ENCODE peak calls at places on chromosomes 12 and 14, in six cellular contexts. R is transverse colon, B is left ventricle myocardium inferior, Z is adrenal gland, E is MM.1S, S is suprapubic skin. D is an unnamed sample.

GRCh38 chr12:70849265-70849960 is 71.1 kb downstream of the PTPRR start:
- DNase-seq in R (no peak), B (no peak), Z (no peak), E (peak), S (no peak), D (no peak)

GRCh38 chr14:58133739-58134138 is 18.3 kb downstream of the ARMH4 start:
- DNase-seq in R (no peak), B (no peak), Z (no peak), E (no peak), S (no peak), D (no peak)

GRCh38 chr12:26767116-26767515 is 65.9 kb downstream of the ITPR2 start:
- DNase-seq in R (no peak), B (no peak), Z (no peak), E (peak), S (no peak), D (no peak)

GRCh38 chr12:49533331-49533730 is 5.5 kb upstream of the KCNH3 start:
- DNase-seq in R (no peak), B (no peak), Z (no peak), E (no peak), S (no peak), D (no peak)

GRCh38 chr14:64501326-64502171 is 2.1 kb downstream of the ZBTB25 start:
- DNase-seq in R (peak), B (peak), Z (peak), E (no peak), S (no peak), D (peak)

GRCh38 chr12:129961111-129961510 is 57.3 kb upstream of the TMEM132D start:
- DNase-seq in R (no peak), B (no peak), Z (no peak), E (no peak), S (no peak), D (no peak)

GRCh38 chr12:118292836-118293235 is 79.9 kb downstream of the TAOK3 start:
- DNase-seq in R (no peak), B (no peak), Z (no peak), E (no peak), S (no peak), D (no peak)

GRCh38 chr12:111274820-111275219 is 94.1 kb downstream of the PHETA1 start:
- DNase-seq in R (no peak), B (no peak), Z (no peak), E (no peak), S (no peak), D (no peak)

GRCh38 chr12:45708363-45708762 is 21.1 kb upstream of the ARID2 start:
- DNase-seq in R (no peak), B (no peak), Z (no peak), E (no peak), S (no peak), D (no peak)

GRCh38 chr12:84822541-84822940 is 90.1 kb downstream of the SLC6A15 start:
- DNase-seq in R (no peak), B (no peak), Z (no peak), E (peak), S (no peak), D (no peak)

GRCh38 chr12:109737631-109738030 is 24.0 kb downstream of the FAM222A start:
- DNase-seq in R (no peak), B (no peak), Z (no peak), E (no peak), S (no peak), D (no peak)

GRCh38 chr14:101737414-101738367 is 23.8 kb upstream of the PPP2R5C start:
- DNase-seq in R (no peak), B (no peak), Z (no peak), E (no peak), S (peak), D (no peak)

GRCh38 chr14:106564058-106564643 is 1037.8 kb downstream of the TMEM121 start:
- DNase-seq in R (peak), B (no peak), Z (no peak), E (peak), S (no peak), D (no peak)

GRCh38 chr14:98819132-98819866 is 452.7 kb downstream of the BCL11B start:
- DNase-seq in R (no peak), B (no peak), Z (no peak), E (no peak), S (no peak), D (no peak)

GRCh38 chr12:124359671-124360581 is 65.0 kb downstream of the RFLNA start:
- DNase-seq in R (peak), B (peak), Z (peak), E (no peak), S (peak), D (no peak)

GRCh38 chr12:92615703-92616102 is 87.1 kb upstream of the PLEKHG7 start:
- DNase-seq in R (no peak), B (no peak), Z (no peak), E (no peak), S (no peak), D (no peak)

GRCh38 chr12:67382206-67382871 is 113.2 kb downstream of the CAND1 start:
- DNase-seq in R (no peak), B (no peak), Z (no peak), E (no peak), S (no peak), D (no peak)

GRCh38 chr14:52793061-52793460 is 1.7 kb upstream of the GNPNAT1 start:
- DNase-seq in R (no peak), B (no peak), Z (no peak), E (no peak), S (no peak), D (no peak)

GRCh38 chr12:103647267-103647666 is 60.2 kb downstream of the STAB2 start:
- DNase-seq in R (no peak), B (no peak), Z (no peak), E (no peak), S (no peak), D (no peak)

GRCh38 chr12:108967869-108968540 is 52.9 kb downstream of the SVOP start:
- DNase-seq in R (no peak), B (no peak), Z (no peak), E (peak), S (no peak), D (no peak)

GRCh38 chr12:115404761-115405470 is 720.9 kb upstream of the TBX3 start:
- DNase-seq in R (no peak), B (no peak), Z (no peak), E (no peak), S (no peak), D (no peak)

GRCh38 chr12:31029916-31030562 is 43.6 kb upstream of the DDX11 start:
- DNase-seq in R (no peak), B (peak), Z (peak), E (peak), S (no peak), D (no peak)

GRCh38 chr12:123782997-123783792 is 21.1 kb downstream of the DNAH10 start:
- DNase-seq in R (no peak), B (no peak), Z (no peak), E (no peak), S (no peak), D (no peak)

GRCh38 chr14:81051547-81051946 is 96.1 kb downstream of the TSHR start:
- DNase-seq in R (no peak), B (no peak), Z (no peak), E (no peak), S (no peak), D (no peak)

GRCh38 chr12:43957732-43958131 is 121.9 kb downstream of the TMEM117 start:
- DNase-seq in R (no peak), B (no peak), Z (no peak), E (peak), S (no peak), D (no peak)

GRCh38 chr14:52369305-52369781 is 55.2 kb downstream of the PTGER2 start:
- DNase-seq in R (no peak), B (no peak), Z (no peak), E (no peak), S (no peak), D (no peak)

GRCh38 chr12:85951823-85952222 is 77.7 kb downstream of the NTS start:
- DNase-seq in R (no peak), B (no peak), Z (no peak), E (peak), S (no peak), D (no peak)

GRCh38 chr12:64665506-64665905 is 55.2 kb downstream of the RASSF3 start:
- DNase-seq in R (peak), B (no peak), Z (peak), E (peak), S (peak), D (no peak)

GRCh38 chr12:55063291-55063690 is 43.5 kb downstream of the NEUROD4 start:
- DNase-seq in R (no peak), B (no peak), Z (no peak), E (no peak), S (no peak), D (no peak)

GRCh38 chr14:99602054-99602787 is 1.8 kb downstream of the CCDC85C start:
- DNase-seq in R (peak), B (no peak), Z (no peak), E (no peak), S (no peak), D (no peak)

GRCh38 chr12:2114071-2114470 is 61.3 kb downstream of the CACNA1C start:
- DNase-seq in R (no peak), B (no peak), Z (no peak), E (no peak), S (no peak), D (no peak)

GRCh38 chr14:73059326-73059725 is 992 bp downstream of the RBM25 start:
- DNase-seq in R (no peak), B (no peak), Z (peak), E (no peak), S (no peak), D (no peak)

GRCh38 chr12:127125607-127126259 is 1141.2 kb upstream of the TMEM132C start:
- DNase-seq in R (peak), B (no peak), Z (no peak), E (no peak), S (no peak), D (no peak)

GRCh38 chr14:33435911-33436310 is 497.2 kb downstream of the NPAS3 start:
- DNase-seq in R (no peak), B (no peak), Z (no peak), E (no peak), S (no peak), D (no peak)

GRCh38 chr12:102169922-102170698 is 27.5 kb downstream of the PMCH start:
- DNase-seq in R (no peak), B (no peak), Z (peak), E (peak), S (no peak), D (no peak)

GRCh38 chr12:14885718-14886201 is at the start of gene MGP:
- DNase-seq in R (peak), B (no peak), Z (peak), E (no peak), S (no peak), D (no peak)

GRCh38 chr12:52243264-52243773 is 10.3 kb downstream of the KRT7 start:
- DNase-seq in R (no peak), B (no peak), Z (no peak), E (no peak), S (no peak), D (no peak)

GRCh38 chr14:94139006-94139405 is 9.6 kb upstream of the IFI27L2 start:
- DNase-seq in R (no peak), B (no peak), Z (no peak), E (no peak), S (no peak), D (no peak)

GRCh38 chr14:60656755-60657608 is 7.7 kb upstream of the SIX1 start:
- DNase-seq in R (peak), B (no peak), Z (peak), E (peak), S (no peak), D (no peak)
- TF ChIP-seq CTCF in R (peak), B (peak), Z (peak), E (peak), S (no peak), D (no peak)

GRCh38 chr14:96056509-96057422 is 17.6 kb downstream of the C14orf132 start:
- DNase-seq in R (no peak), B (no peak), Z (no peak), E (no peak), S (no peak), D (no peak)
- TF ChIP-seq CTCF in R (no peak), B (no peak), Z (no peak), E (peak), S (no peak), D (no peak)

DNA sequence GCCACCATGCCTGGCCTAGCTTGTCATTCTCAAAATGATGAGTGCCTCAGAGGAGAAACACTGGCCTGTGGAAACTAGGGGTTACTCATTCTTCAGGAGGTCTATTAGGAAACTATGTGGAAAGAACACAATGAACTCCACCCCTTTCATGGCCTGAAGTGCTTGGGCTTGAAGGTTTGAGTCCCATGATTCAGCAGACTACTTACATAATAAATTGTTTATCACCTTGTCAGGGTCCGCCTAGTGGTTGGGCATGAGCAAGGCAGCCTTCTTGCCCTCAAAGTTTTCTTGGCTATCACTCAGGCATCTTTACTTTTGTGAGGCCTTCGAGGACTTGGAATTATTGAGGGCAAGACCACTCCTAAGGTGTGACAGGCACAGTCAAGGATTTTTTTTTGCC is 251.2 kb downstream of the ACSS3 start:
- DNase-seq in R (no peak), B (no peak), Z (no peak), E (peak), S (no peak), D (no peak)
- TF ChIP-seq CTCF in R (peak), B (no peak), Z (no peak), E (peak), S (no peak), D (no peak)

GRCh38 chr14:77092676-77093075 is 5.4 kb upstream of the CIPC start:
- DNase-seq in R (no peak), B (no peak), Z (no peak), E (no peak), S (no peak), D (no peak)

GRCh38 chr14:77097006-77097688 is 911 bp upstream of the CIPC start:
- DNase-seq in R (no peak), B (no peak), Z (no peak), E (peak), S (no peak), D (no peak)

GRCh38 chr14:77091518-77091917 is 6.5 kb upstream of the CIPC start:
- DNase-seq in R (no peak), B (no peak), Z (no peak), E (no peak), S (no peak), D (no peak)

GRCh38 chr14:77097689-77098469 is at the start of gene CIPC:
- DNase-seq in R (peak), B (peak), Z (peak), E (peak), S (peak), D (peak)

GRCh38 chr14:77094672-77095284 is 3.3 kb upstream of the CIPC start:
- DNase-seq in R (peak), B (peak), Z (peak), E (peak), S (peak), D (peak)
- TF ChIP-seq CTCF in R (peak), B (peak), Z (peak), E (peak), S (peak), D (peak)

GRCh38 chr12:112861284-112861683 is 45.5 kb upstream of the OAS1 start:
- DNase-seq in R (no peak), B (no peak), Z (no peak), E (no peak), S (no peak), D (no peak)
- TF ChIP-seq CTCF in R (no peak), B (no peak), Z (no peak), E (no peak), S (no peak), D (no peak)

GRCh38 chr14:91316761-91317160 is 72.3 kb upstream of the GPR68 start:
- DNase-seq in R (no peak), B (no peak), Z (no peak), E (no peak), S (no peak), D (no peak)

GRCh38 chr14:91320266-91320665 is 75.8 kb upstream of the GPR68 start:
- DNase-seq in R (no peak), B (no peak), Z (no peak), E (no peak), S (no peak), D (no peak)

GRCh38 chr14:91315844-91316267 is 71.4 kb upstream of the GPR68 start:
- DNase-seq in R (peak), B (no peak), Z (no peak), E (peak), S (no peak), D (no peak)

GRCh38 chr14:91318911-91319310 is 74.4 kb upstream of the GPR68 start:
- DNase-seq in R (no peak), B (no peak), Z (no peak), E (no peak), S (no peak), D (no peak)

GRCh38 chr14:91317381-91318313 is 73.1 kb upstream of the GPR68 start:
- DNase-seq in R (peak), B (peak), Z (peak), E (peak), S (no peak), D (no peak)
- TF ChIP-seq CTCF in R (peak), B (peak), Z (no peak), E (peak), S (no peak), D (no peak)

GRCh38 chr12:56634837-56635538 is 4.9 kb upstream of the BAZ2A start:
- DNase-seq in R (peak), B (peak), Z (peak), E (peak), S (peak), D (no peak)
- TF ChIP-seq CTCF in R (peak), B (peak), Z (peak), E (peak), S (no peak), D (no peak)

D was measured in omental fat pad.